ENCODE peak calls at places on chromosomes 1 and 21, in six cellular contexts. N, V, O, F, Z and T are unnamed samples.

GRCh38 chr1:220810963-220811362 is 24.2 kb downstream of the MTARC1 start:
- DNase-seq in N (no peak), V (no peak), O (no peak), F (no peak), Z (no peak), T (no peak)

GRCh38 chr21:42262826-42263225 is 43.9 kb downstream of the ABCG1 start:
- DNase-seq in N (no peak), V (peak), O (no peak), F (no peak), Z (peak), T (peak)

GRCh38 chr1:40797668-40798010 is 14.1 kb downstream of the KCNQ4 start:
- DNase-seq in N (no peak), V (no peak), O (no peak), F (no peak), Z (no peak), T (no peak)

GRCh38 chr1:197614916-197615692 is 160.2 kb downstream of the DENND1B start:
- DNase-seq in N (peak), V (peak), O (no peak), F (no peak), Z (no peak), T (peak)

GRCh38 chr1:168280577-168280976 is at the start of gene TBX19:
- DNase-seq in N (no peak), V (no peak), O (no peak), F (no peak), Z (no peak), T (no peak)

GRCh38 chr1:33719771-33720670 is 143.9 kb upstream of the HMGB4 start:
- DNase-seq in N (no peak), V (no peak), O (no peak), F (no peak), Z (no peak), T (peak)

GRCh38 chr1:185627136-185627535 is 107.1 kb upstream of the HMCN1 start:
- DNase-seq in N (no peak), V (no peak), O (no peak), F (no peak), Z (no peak), T (peak)

GRCh38 chr1:43123031-43123430 is 49.1 kb downstream of the EBNA1BP2 start:
- DNase-seq in N (no peak), V (no peak), O (no peak), F (no peak), Z (no peak), T (no peak)

GRCh38 chr1:84619383-84620093 is 45.3 kb upstream of the CTBS start:
- DNase-seq in N (peak), V (peak), O (peak), F (no peak), Z (no peak), T (no peak)

GRCh38 chr1:1290238-1290731 is 10.0 kb downstream of the SCNN1D start:
- DNase-seq in N (peak), V (peak), O (peak), F (peak), Z (peak), T (no peak)

GRCh38 chr1:64062529-64062928 is 140.9 kb upstream of the UBE2U start:
- DNase-seq in N (no peak), V (no peak), O (no peak), F (no peak), Z (no peak), T (no peak)

GRCh38 chr1:163796394-163796821 is 474.7 kb downstream of the NUF2 start:
- DNase-seq in N (no peak), V (no peak), O (no peak), F (no peak), Z (no peak), T (peak)

GRCh38 chr21:44444286-44444931 is 10.9 kb upstream of the LRRC3 start:
- DNase-seq in N (no peak), V (peak), O (no peak), F (no peak), Z (peak), T (no peak)